ENCODE peak calls at places on chromosomes 3 and 15, in four cellular contexts. P is transverse colon, J is IMR-90, Y is body of pancreas. X is an unnamed sample.

GRCh38 chr3:64666171-64666581 is 21.6 kb downstream of the ADAMTS9 start:
- DNase-seq in Y (peak), J (no peak), P (no peak), X (no peak)

GRCh38 chr3:57852896-57853295 is 96.8 kb downstream of the SLMAP start:
- DNase-seq in P (no peak), Y (no peak), J (peak), X (peak)

GRCh38 chr3:28637742-28638141 is 289.1 kb upstream of the AZI2 start:
- DNase-seq in Y (no peak), J (no peak), P (no peak), X (no peak)

GRCh38 chr3:100354850-100355249 is 20.3 kb downstream of the NIT2 start:
- DNase-seq in P (no peak), Y (peak), J (peak), X (peak)

GRCh38 chr3:36733162-36733696 is 31.1 kb downstream of the DCLK3 start:
- DNase-seq in J (no peak), Y (no peak), P (no peak), X (no peak)

GRCh38 chr3:138359549-138360271 is 11.3 kb downstream of the MRAS start:
- DNase-seq in P (no peak), Y (no peak), J (no peak), X (no peak)

GRCh38 chr3:132872711-132873110 is 150.5 kb upstream of the NPHP3 start:
- DNase-seq in Y (no peak), P (no peak), J (no peak), X (no peak)

GRCh38 chr3:147620906-147621305 is 211.7 kb downstream of the ZIC1 start:
- DNase-seq in Y (no peak), P (no peak), J (no peak), X (no peak)

GRCh38 chr3:36911990-36912804 is 32.7 kb downstream of the TRANK1 start:
- DNase-seq in Y (no peak), P (no peak), J (peak), X (peak)

GRCh38 chr3:114496021-114496434 is 202.2 kb downstream of the TIGIT start:
- DNase-seq in P (no peak), Y (no peak), J (peak), X (no peak)

GRCh38 chr3:192444096-192444790 is 283.1 kb downstream of the FGF12 start:
- DNase-seq in Y (peak), J (peak), P (peak), X (peak)

GRCh38 chr3:32660634-32661033 is 24.4 kb upstream of the CNOT10 start:
- DNase-seq in Y (no peak), P (no peak), J (no peak), X (no peak)

GRCh38 chr3:129398803-129399144 is 29.7 kb downstream of the EFCAB12 start:
- DNase-seq in Y (peak), P (peak), J (peak), X (peak)

GRCh38 chr3:112539825-112540517 is 21.8 kb downstream of the ATG3 start:
- DNase-seq in Y (no peak), P (no peak), J (no peak), X (no peak)

GRCh38 chr15:34059476-34059875 is 20.5 kb upstream of the AVEN start:
- DNase-seq in J (no peak), Y (no peak), P (no peak), X (no peak)

GRCh38 chr3:59006791-59007517 is 42.9 kb downstream of the CFAP20DC start:
- DNase-seq in J (peak), Y (peak), P (no peak), X (peak)

GRCh38 chr3:40996382-40996781 is 202.9 kb upstream of the CTNNB1 start:
- DNase-seq in J (no peak), Y (no peak), P (no peak), X (no peak)

GRCh38 chr3:50339485-50340196 is 995 bp downstream of the RASSF1 start:
- DNase-seq in P (no peak), J (peak), Y (no peak), X (no peak)

GRCh38 chr15:46450810-46451182 is 816.0 kb downstream of the SQOR start:
- DNase-seq in J (no peak), Y (no peak), P (no peak), X (no peak)

GRCh38 chr3:87468938-87469337 is 192.6 kb upstream of the POU1F1 start:
- DNase-seq in Y (no peak), P (no peak), J (no peak), X (no peak)

GRCh38 chr3:161221881-161222600 is 930 bp downstream of the NMD3 start:
- DNase-seq in Y (peak), J (peak), P (peak), X (peak)

GRCh38 chr3:37024092-37024491 is 30.8 kb downstream of the MLH1 start:
- DNase-seq in P (no peak), J (peak), Y (no peak), X (peak)

GRCh38 chr3:4835616-4836043 is 143.6 kb upstream of the BHLHE40 start:
- DNase-seq in P (no peak), Y (no peak), J (no peak), X (no peak)

GRCh38 chr3:14301558-14301957 is 100.8 kb upstream of the SLC6A6 start:
- DNase-seq in J (peak), Y (no peak), P (peak), X (no peak)

GRCh38 chr15:23736291-23736690 is 49.2 kb upstream of the NDN start:
- DNase-seq in J (no peak), P (no peak), Y (no peak), X (no peak)

GRCh38 chr15:84973492-84974460 is 7.9 kb upstream of the PDE8A start:
- DNase-seq in P (no peak), Y (no peak), J (peak), X (no peak)

GRCh38 chr15:98286831-98287230 is 326.3 kb downstream of the ARRDC4 start:
- DNase-seq in Y (no peak), J (no peak), P (no peak), X (no peak)

GRCh38 chr3:170579646-170580045 is 6.2 kb downstream of the SLC7A14 start:
- DNase-seq in P (no peak), J (no peak), Y (no peak), X (no peak)

GRCh38 chr3:56133423-56133822 is 334.8 kb downstream of the ERC2 start:
- DNase-seq in Y (no peak), P (no peak), J (peak), X (no peak)

GRCh38 chr3:83934208-83935150 is 1024.3 kb upstream of the CADM2 start:
- DNase-seq in P (no peak), Y (no peak), J (no peak), X (no peak)

GRCh38 chr15:40440300-40441011 is at the start of gene BAHD1:
- DNase-seq in P (peak), Y (peak), J (peak), X (peak)
- TF ChIP-seq POLR2A in P (peak), Y (peak), J (no peak), X (no peak)

GRCh38 chr15:74799843-74800558 is 12.6 kb upstream of the LMAN1L start:
- DNase-seq in Y (peak), P (peak), J (peak), X (peak)

GRCh38 chr15:74802862-74803447 is 9.7 kb upstream of the LMAN1L start:
- DNase-seq in P (no peak), J (no peak), Y (no peak), X (no peak)

GRCh38 chr15:74800559-74801094 is 12.0 kb upstream of the LMAN1L start:
- DNase-seq in P (no peak), J (no peak), Y (no peak), X (no peak)

GRCh38 chr15:74802290-74802689 is 10.3 kb upstream of the LMAN1L start:
- DNase-seq in J (no peak), P (no peak), Y (no peak), X (no peak)

DNA sequence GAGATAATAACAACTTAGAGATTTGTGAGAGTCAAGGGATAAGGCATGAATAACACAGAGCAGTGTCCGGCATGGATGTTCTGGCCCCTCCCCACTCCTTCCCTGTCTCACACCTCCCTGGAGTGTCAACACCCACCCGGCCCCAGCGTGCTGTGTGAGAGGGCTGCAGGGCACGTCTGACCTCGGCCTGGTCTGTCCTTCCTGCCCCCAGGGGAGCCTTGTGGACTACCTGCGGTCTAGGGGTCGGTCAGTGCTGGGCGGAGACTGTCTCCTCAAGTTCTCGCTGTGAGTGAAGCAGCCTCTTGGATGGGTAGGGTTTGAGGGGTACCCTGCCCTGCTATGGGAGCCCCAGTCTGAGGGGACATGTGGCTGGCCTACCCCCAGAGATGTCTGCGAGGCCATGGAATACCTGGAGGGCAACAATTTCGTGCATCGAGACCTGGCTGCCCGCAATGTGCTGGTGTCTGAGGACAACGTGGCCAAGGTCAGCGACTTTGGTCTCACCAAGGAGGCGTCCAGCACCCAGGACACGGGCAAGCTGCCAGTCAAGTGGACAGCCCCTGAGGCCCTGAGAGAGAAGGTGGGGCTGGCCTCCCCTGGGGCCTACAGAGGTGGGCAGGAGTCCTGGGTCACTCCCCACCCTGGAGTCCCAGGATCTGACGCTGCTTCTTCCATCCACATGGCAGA is 11.2 kb upstream of the LMAN1L start:
- DNase-seq in J (no peak), Y (no peak), P (no peak), X (no peak)
- TF ChIP-seq POLR2A in J (no peak), Y (no peak), P (no peak), X (no peak)

GRCh38 chr15:66774001-66774814 is 72.2 kb downstream of the SMAD6 start:
- DNase-seq in J (peak), Y (peak), P (peak), X (peak)
- TF ChIP-seq POLR2A in J (no peak), Y (no peak), P (no peak), X (no peak)

GRCh38 chr15:64643685-64644084 is 131.7 kb downstream of the RBPMS2 start:
- DNase-seq in J (no peak), Y (no peak), P (no peak), X (no peak)

GRCh38 chr15:64642875-64643274 is 132.5 kb downstream of the RBPMS2 start:
- DNase-seq in P (no peak), Y (no peak), J (no peak), X (no peak)

GRCh38 chr15:64647367-64647766 is 128.0 kb downstream of the RBPMS2 start:
- DNase-seq in Y (no peak), P (no peak), J (no peak), X (no peak)

GRCh38 chr15:64640146-64640868 is 135.1 kb downstream of the RBPMS2 start:
- DNase-seq in J (no peak), Y (no peak), P (no peak), X (no peak)

DNA sequence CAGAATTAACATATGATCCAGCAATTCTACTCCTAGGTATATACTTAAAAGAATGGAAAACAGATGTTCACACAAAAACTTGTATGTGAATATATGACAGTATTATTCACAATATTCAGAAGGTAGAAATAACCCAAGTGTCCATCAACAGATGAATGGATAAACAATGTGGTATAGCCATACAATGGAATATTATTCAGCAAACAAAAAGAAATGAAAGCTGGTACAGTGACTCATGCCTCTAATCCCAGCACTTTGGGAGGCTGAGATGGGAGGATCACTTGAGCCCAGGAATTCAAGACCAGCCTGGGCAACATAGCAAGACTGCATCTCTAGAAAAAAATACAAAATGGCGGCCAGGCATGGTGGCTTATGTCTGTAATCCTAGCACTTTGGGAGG is 129.4 kb downstream of the RBPMS2 start:
- DNase-seq in J (no peak), P (no peak), Y (no peak), X (no peak)
- TF ChIP-seq POLR2A in J (no peak), P (no peak), Y (no peak), X (no peak)

GRCh38 chr15:65184944-65185717 is at the start of gene CLPX:
- DNase-seq in Y (peak), P (peak), J (peak), X (peak)

GRCh38 chr15:65183847-65184159 is 1.3 kb downstream of the CLPX start:
- DNase-seq in J (no peak), Y (no peak), P (no peak), X (peak)

GRCh38 chr15:65180167-65180566 is 5.0 kb downstream of the CLPX start:
- DNase-seq in P (no peak), J (no peak), Y (no peak), X (no peak)

GRCh38 chr15:65182538-65182937 is 2.6 kb downstream of the CLPX start:
- DNase-seq in Y (no peak), J (no peak), P (no peak), X (no peak)

DNA sequence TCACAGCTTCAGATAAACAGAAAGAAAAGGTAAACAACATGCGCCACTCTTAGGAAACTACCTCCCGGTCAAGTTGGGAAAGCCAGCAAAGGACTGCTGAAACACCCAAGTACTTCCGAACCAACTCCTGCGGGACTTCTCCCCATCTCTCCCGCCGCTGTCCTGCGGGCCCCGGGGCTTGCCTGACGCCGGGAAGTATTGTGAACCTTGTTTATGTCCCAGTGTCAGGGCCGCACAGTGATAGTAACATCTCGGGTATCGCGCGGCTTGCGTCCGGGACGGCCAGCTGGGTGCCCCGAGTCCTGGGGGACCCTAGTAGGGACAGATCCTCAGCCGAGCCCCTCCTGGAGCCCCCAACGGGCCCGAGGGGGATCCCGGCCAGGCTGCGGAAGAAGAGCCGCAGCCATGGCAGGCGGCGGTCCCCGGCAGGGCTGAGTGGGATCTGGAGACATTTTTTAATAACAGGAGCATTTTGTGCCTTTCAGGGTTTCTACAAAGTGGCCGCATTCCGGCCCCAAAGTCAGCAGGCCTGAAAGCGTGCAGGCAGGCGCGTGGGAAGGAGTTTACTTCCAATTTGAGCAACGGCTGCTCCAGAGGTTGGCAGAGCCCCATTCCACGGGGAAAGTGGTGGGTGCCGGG is 718 bp downstream of the CLPX start:
- DNase-seq in P (peak), Y (peak), J (peak), X (peak)
- TF ChIP-seq POLR2A in P (peak), Y (peak), J (no peak), X (no peak)

GRCh38 chr3:177633671-177634207 is 436.5 kb upstream of the TBL1XR1 start:
- DNase-seq in J (peak), Y (no peak), P (no peak), X (no peak)
- TF ChIP-seq POLR2A in J (no peak), Y (no peak), P (no peak), X (no peak)

DNA sequence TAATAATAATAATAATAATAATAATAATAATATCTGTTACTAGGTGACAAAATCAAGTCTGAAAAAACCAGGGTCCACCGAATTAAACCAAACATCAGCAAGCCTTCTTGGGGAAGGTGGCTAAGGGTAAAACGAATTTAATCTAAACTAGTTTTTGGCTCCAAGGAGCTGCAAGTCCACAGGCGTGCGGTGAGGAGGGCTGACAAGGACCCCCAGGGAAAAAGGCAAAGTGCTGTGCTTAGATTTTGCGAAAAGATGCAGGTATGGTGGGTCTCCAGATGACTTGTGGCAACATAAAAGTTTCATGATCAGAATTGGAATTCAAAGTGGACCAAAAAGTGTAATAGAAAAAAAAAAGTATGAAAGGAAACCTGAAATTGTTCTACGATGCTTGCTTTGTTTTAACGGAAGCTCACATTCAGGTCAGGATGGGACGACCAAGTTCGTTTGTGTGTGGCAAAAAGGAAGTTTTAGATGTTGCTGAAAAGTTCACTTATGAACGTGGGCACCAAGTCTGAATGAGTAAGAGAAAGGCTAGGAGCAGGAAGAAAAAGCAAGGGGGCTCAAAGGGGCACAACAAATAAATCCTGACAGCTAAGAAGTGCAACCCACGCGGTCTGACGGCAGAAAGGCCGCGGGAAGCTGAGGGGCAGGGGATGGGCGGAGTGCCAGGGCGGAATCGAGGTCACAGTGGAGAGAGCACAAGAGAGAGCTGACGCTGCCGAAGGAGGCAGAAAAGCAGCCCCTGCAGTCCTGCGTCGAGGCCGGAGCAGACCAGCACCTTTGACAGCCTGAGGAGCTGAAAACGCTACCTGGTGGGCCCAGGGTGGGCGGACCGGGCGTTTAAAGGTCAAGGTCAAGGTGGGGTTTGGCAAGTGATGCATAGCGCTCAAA is 1.1 kb downstream of the WDR82 start:
- DNase-seq in Y (peak), J (peak), P (peak), X (peak)
- TF ChIP-seq POLR2A in Y (peak), J (peak), P (peak), X (peak)

DNA sequence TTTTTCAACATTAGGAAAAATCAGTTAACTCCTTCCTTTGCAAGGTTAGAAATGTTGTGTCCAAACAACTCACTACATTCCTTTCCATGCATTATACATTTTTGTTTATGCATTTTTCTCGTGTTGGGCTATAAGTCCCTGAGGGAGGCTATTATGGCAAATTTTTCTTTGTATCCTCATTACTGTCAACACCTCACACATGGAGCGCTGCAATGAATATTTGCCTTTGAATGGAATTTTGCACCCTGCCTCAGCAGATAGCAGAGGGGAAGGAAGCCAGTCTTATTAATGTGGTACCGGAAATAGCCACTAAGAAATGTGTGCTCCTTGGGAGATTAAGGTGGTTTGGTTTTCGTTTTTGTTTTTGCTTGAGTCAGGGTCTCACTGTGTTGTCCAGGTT is 134.7 kb downstream of the THSD4 start:
- DNase-seq in J (no peak), P (no peak), Y (no peak), X (no peak)
- TF ChIP-seq POLR2A in J (no peak), P (no peak), Y (no peak), X (no peak)

GRCh38 chr3:46338840-46339239 is 15.1 kb upstream of the CCR2 start:
- DNase-seq in J (no peak), P (no peak), Y (no peak), X (no peak)

GRCh38 chr3:46337911-46338310 is 16.0 kb upstream of the CCR2 start:
- DNase-seq in Y (no peak), J (no peak), P (no peak), X (no peak)

GRCh38 chr3:46334911-46335478 is 18.9 kb upstream of the CCR2 start:
- DNase-seq in J (peak), Y (no peak), P (no peak), X (no peak)

DNA sequence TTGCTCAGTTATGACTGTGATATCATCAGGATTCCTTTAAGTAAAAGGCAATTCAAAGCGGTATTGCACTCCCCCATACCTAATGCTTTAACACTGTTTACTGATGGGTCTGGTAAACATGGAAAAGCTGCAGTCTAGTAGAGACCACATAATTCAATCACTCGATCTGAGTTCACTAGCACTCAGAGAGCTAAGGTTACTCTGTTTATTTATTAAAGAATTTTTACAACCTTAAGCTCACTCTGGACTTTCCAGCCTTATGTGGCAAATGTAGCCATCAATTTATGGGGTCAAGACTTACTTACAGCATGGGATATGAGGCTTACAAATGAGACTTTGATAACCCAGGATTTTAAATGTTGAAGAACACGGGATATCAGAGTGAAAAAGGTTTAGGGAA is 18.4 kb upstream of the CCR2 start:
- DNase-seq in Y (no peak), J (no peak), P (no peak), X (no peak)
- TF ChIP-seq POLR2A in Y (no peak), J (no peak), P (no peak), X (no peak)

GRCh38 chr3:188946837-188947236 is 224.9 kb upstream of the TPRG1 start:
- DNase-seq in J (no peak), P (no peak), Y (no peak), X (no peak)
- TF ChIP-seq POLR2A in J (no peak), P (no peak), Y (no peak), X (no peak)

X was measured in erythroblast.